ENCODE peak calls at places on chromosomes 4 and X, in nine cellular contexts. One of them, this sample, is unnamed.

GRCh38 chr4:13601060-13601459 is 26.5 kb downstream of the BOD1L1 start:
- DNase-seq in WERI-Rb-1: no peak
- DNase-seq in right cardiac atrium: no peak
- DNase-seq in mesenchymal stem cell: no peak
- DNase-seq in lower lobe of right lung: no peak
- DNase-seq in ovary: no peak
- DNase-seq in CD4-positive, alpha-beta memory T cell: no peak
- DNase-seq in heart right ventricle: no peak
- DNase-seq in left ventricle myocardium inferior: no peak
- DNase-seq in this sample: no peak

GRCh38 chr4:1471443-1472147 is 65.4 kb upstream of the NKX1-1 start:
- DNase-seq in WERI-Rb-1: peak
- DNase-seq in right cardiac atrium: peak
- DNase-seq in mesenchymal stem cell: no peak
- DNase-seq in lower lobe of right lung: peak
- DNase-seq in ovary: no peak
- DNase-seq in CD4-positive, alpha-beta memory T cell: no peak
- DNase-seq in heart right ventricle: peak
- DNase-seq in left ventricle myocardium inferior: no peak
- DNase-seq in this sample: no peak

GRCh38 chr4:1356181-1356998 is 9.4 kb downstream of the UVSSA start:
- DNase-seq in WERI-Rb-1: peak
- DNase-seq in right cardiac atrium: peak
- DNase-seq in mesenchymal stem cell: peak
- DNase-seq in lower lobe of right lung: peak
- DNase-seq in ovary: peak
- DNase-seq in CD4-positive, alpha-beta memory T cell: peak
- DNase-seq in heart right ventricle: peak
- DNase-seq in left ventricle myocardium inferior: peak
- DNase-seq in this sample: no peak

GRCh38 chr4:133584714-133585113 is 435.6 kb downstream of the PCDH10 start:
- DNase-seq in WERI-Rb-1: no peak
- DNase-seq in right cardiac atrium: no peak
- DNase-seq in mesenchymal stem cell: no peak
- DNase-seq in lower lobe of right lung: no peak
- DNase-seq in ovary: no peak
- DNase-seq in CD4-positive, alpha-beta memory T cell: no peak
- DNase-seq in heart right ventricle: no peak
- DNase-seq in left ventricle myocardium inferior: no peak
- DNase-seq in this sample: no peak

GRCh38 chr4:169033660-169034059 is 23.6 kb upstream of the CBR4 start:
- DNase-seq in WERI-Rb-1: peak
- DNase-seq in right cardiac atrium: no peak
- DNase-seq in mesenchymal stem cell: no peak
- DNase-seq in lower lobe of right lung: no peak
- DNase-seq in ovary: no peak
- DNase-seq in CD4-positive, alpha-beta memory T cell: no peak
- DNase-seq in heart right ventricle: peak
- DNase-seq in left ventricle myocardium inferior: no peak
- DNase-seq in this sample: no peak

GRCh38 chrX:136750364-136750763 is 30.4 kb downstream of the ARHGEF6 start:
- DNase-seq in WERI-Rb-1: no peak
- DNase-seq in right cardiac atrium: no peak
- DNase-seq in mesenchymal stem cell: no peak
- DNase-seq in lower lobe of right lung: no peak
- DNase-seq in ovary: no peak
- DNase-seq in CD4-positive, alpha-beta memory T cell: peak
- DNase-seq in heart right ventricle: no peak
- DNase-seq in left ventricle myocardium inferior: no peak
- DNase-seq in this sample: no peak

GRCh38 chr4:120156115-120156718 is 89.6 kb upstream of the MAD2L1 start:
- DNase-seq in WERI-Rb-1: peak
- DNase-seq in right cardiac atrium: no peak
- DNase-seq in mesenchymal stem cell: peak
- DNase-seq in lower lobe of right lung: no peak
- DNase-seq in ovary: peak
- DNase-seq in CD4-positive, alpha-beta memory T cell: peak
- DNase-seq in heart right ventricle: no peak
- DNase-seq in left ventricle myocardium inferior: no peak
- DNase-seq in this sample: no peak

GRCh38 chrX:133435544-133436124 is 20.3 kb upstream of the GPC4 start:
- DNase-seq in WERI-Rb-1: no peak
- DNase-seq in right cardiac atrium: no peak
- DNase-seq in mesenchymal stem cell: no peak
- DNase-seq in lower lobe of right lung: no peak
- DNase-seq in ovary: no peak
- DNase-seq in CD4-positive, alpha-beta memory T cell: no peak
- DNase-seq in heart right ventricle: no peak
- DNase-seq in left ventricle myocardium inferior: no peak
- DNase-seq in this sample: no peak

GRCh38 chr4:127500242-127500641 is 132.5 kb upstream of the INTU start:
- DNase-seq in WERI-Rb-1: no peak
- DNase-seq in right cardiac atrium: no peak
- DNase-seq in mesenchymal stem cell: no peak
- DNase-seq in lower lobe of right lung: no peak
- DNase-seq in ovary: no peak
- DNase-seq in CD4-positive, alpha-beta memory T cell: no peak
- DNase-seq in heart right ventricle: no peak
- DNase-seq in left ventricle myocardium inferior: no peak
- DNase-seq in this sample: no peak

GRCh38 chr4:145427991-145428390 is 53.7 kb upstream of the SMAD1 start:
- DNase-seq in WERI-Rb-1: no peak
- DNase-seq in right cardiac atrium: no peak
- DNase-seq in mesenchymal stem cell: no peak
- DNase-seq in lower lobe of right lung: no peak
- DNase-seq in ovary: no peak
- DNase-seq in CD4-positive, alpha-beta memory T cell: no peak
- DNase-seq in heart right ventricle: no peak
- DNase-seq in left ventricle myocardium inferior: no peak
- DNase-seq in this sample: no peak

GRCh38 chr4:105457997-105458396 is 15.9 kb downstream of the PPA2 start:
- DNase-seq in WERI-Rb-1: no peak
- DNase-seq in right cardiac atrium: no peak
- DNase-seq in mesenchymal stem cell: peak
- DNase-seq in lower lobe of right lung: no peak
- DNase-seq in ovary: no peak
- DNase-seq in CD4-positive, alpha-beta memory T cell: no peak
- DNase-seq in heart right ventricle: no peak
- DNase-seq in left ventricle myocardium inferior: no peak
- DNase-seq in this sample: no peak

GRCh38 chr4:105462610-105463009 is 11.3 kb downstream of the PPA2 start:
- DNase-seq in WERI-Rb-1: no peak
- DNase-seq in right cardiac atrium: no peak
- DNase-seq in mesenchymal stem cell: no peak
- DNase-seq in lower lobe of right lung: no peak
- DNase-seq in ovary: no peak
- DNase-seq in CD4-positive, alpha-beta memory T cell: no peak
- DNase-seq in heart right ventricle: no peak
- DNase-seq in left ventricle myocardium inferior: no peak
- DNase-seq in this sample: no peak

GRCh38 chr4:105462042-105462421 is 11.8 kb downstream of the PPA2 start:
- DNase-seq in WERI-Rb-1: no peak
- DNase-seq in right cardiac atrium: no peak
- DNase-seq in mesenchymal stem cell: no peak
- DNase-seq in lower lobe of right lung: no peak
- DNase-seq in ovary: no peak
- DNase-seq in CD4-positive, alpha-beta memory T cell: no peak
- DNase-seq in heart right ventricle: no peak
- DNase-seq in left ventricle myocardium inferior: no peak
- DNase-seq in this sample: no peak

GRCh38 chr4:105461221-105462041 is 12.4 kb downstream of the PPA2 start:
- DNase-seq in WERI-Rb-1: no peak
- DNase-seq in right cardiac atrium: no peak
- DNase-seq in mesenchymal stem cell: peak
- DNase-seq in lower lobe of right lung: no peak
- DNase-seq in ovary: no peak
- DNase-seq in CD4-positive, alpha-beta memory T cell: no peak
- DNase-seq in heart right ventricle: no peak
- DNase-seq in left ventricle myocardium inferior: no peak
- DNase-seq in this sample: no peak

DNA sequence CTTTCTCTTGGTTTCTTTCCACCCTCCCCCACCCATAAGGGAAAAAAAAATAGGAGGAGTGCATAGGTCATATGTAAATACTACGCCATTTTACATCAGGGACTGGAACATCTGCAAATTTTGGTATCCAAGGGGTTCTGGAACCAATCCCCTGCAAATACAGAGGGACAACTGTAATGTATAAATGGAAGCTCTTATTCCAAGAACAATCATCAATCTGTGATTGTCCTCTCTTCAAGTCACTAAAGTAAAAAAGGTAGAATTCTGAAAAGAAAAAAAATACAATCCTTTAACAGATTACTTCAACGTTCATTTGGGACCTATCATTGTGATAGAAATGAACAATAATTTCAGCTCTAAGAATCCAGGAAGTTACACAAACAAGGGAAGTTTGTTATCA is 13.6 kb downstream of the PPA2 start:
- DNase-seq in WERI-Rb-1: no peak
- DNase-seq in right cardiac atrium: no peak
- DNase-seq in mesenchymal stem cell: no peak
- DNase-seq in lower lobe of right lung: no peak
- DNase-seq in ovary: no peak
- DNase-seq in CD4-positive, alpha-beta memory T cell: no peak
- DNase-seq in heart right ventricle: no peak
- DNase-seq in left ventricle myocardium inferior: no peak
- DNase-seq in this sample: no peak
- H3K27ac ChIP-seq in WERI-Rb-1: no peak
- H3K27ac ChIP-seq in right cardiac atrium: no peak
- H3K27ac ChIP-seq in mesenchymal stem cell: no peak
- H3K27ac ChIP-seq in lower lobe of right lung: no peak
- H3K27ac ChIP-seq in ovary: no peak
- H3K27ac ChIP-seq in CD4-positive, alpha-beta memory T cell: no peak
- H3K27ac ChIP-seq in heart right ventricle: no peak
- H3K27ac ChIP-seq in left ventricle myocardium inferior: no peak
- H3K27ac ChIP-seq in this sample: no peak

DNA sequence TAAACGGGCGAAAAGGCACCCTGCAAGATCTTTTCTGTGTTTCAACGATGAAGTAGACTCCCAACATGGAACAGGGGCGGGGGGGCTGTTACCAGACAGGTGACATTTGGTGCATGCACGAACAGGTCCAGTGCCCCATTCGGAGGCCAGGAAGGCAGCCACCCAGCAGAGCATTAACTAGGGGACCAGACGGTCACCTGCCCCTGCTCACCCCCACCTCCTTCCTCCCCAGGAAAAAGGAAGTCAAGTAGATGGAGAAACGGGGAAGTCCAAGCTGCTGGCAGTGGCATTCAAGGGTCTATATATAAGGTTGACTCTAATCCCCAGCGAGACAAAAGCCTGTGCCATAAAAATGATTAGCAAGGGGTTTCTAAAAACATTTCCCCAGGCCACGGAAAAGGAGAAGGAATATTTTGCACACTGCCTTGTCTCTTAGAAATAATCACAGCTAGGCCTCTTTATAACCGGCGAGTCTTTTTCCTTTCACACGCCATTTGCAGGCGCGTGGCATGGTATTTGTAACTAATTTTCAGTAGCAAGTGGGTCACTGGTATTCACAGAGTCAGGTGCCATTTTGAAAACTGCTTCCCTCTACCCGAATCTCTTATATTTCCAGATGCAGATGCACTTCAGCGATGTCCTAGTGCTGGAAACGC is 1.2 kb upstream of the TMSB4X start:
- DNase-seq in WERI-Rb-1: no peak
- DNase-seq in right cardiac atrium: peak
- DNase-seq in mesenchymal stem cell: no peak
- DNase-seq in lower lobe of right lung: peak
- DNase-seq in ovary: peak
- DNase-seq in CD4-positive, alpha-beta memory T cell: peak
- DNase-seq in heart right ventricle: no peak
- DNase-seq in left ventricle myocardium inferior: peak
- DNase-seq in this sample: no peak
- H3K27ac ChIP-seq in WERI-Rb-1: peak
- H3K27ac ChIP-seq in right cardiac atrium: peak
- H3K27ac ChIP-seq in mesenchymal stem cell: peak
- H3K27ac ChIP-seq in lower lobe of right lung: peak
- H3K27ac ChIP-seq in ovary: peak
- H3K27ac ChIP-seq in CD4-positive, alpha-beta memory T cell: peak
- H3K27ac ChIP-seq in heart right ventricle: peak
- H3K27ac ChIP-seq in left ventricle myocardium inferior: peak
- H3K27ac ChIP-seq in this sample: peak

GRCh38 chrX:100745205-100745604 is 13.3 kb upstream of the SYTL4 start:
- DNase-seq in WERI-Rb-1: no peak
- DNase-seq in right cardiac atrium: no peak
- DNase-seq in mesenchymal stem cell: no peak
- DNase-seq in lower lobe of right lung: no peak
- DNase-seq in ovary: no peak
- DNase-seq in CD4-positive, alpha-beta memory T cell: no peak
- DNase-seq in heart right ventricle: no peak
- DNase-seq in left ventricle myocardium inferior: no peak
- DNase-seq in this sample: no peak

GRCh38 chrX:100750901-100751300 is 19.0 kb upstream of the SYTL4 start:
- DNase-seq in WERI-Rb-1: no peak
- DNase-seq in right cardiac atrium: no peak
- DNase-seq in mesenchymal stem cell: no peak
- DNase-seq in lower lobe of right lung: no peak
- DNase-seq in ovary: no peak
- DNase-seq in CD4-positive, alpha-beta memory T cell: no peak
- DNase-seq in heart right ventricle: no peak
- DNase-seq in left ventricle myocardium inferior: no peak
- DNase-seq in this sample: no peak

GRCh38 chrX:100745806-100746537 is 14.1 kb upstream of the SYTL4 start:
- DNase-seq in WERI-Rb-1: no peak
- DNase-seq in right cardiac atrium: no peak
- DNase-seq in mesenchymal stem cell: peak
- DNase-seq in lower lobe of right lung: no peak
- DNase-seq in ovary: peak
- DNase-seq in CD4-positive, alpha-beta memory T cell: no peak
- DNase-seq in heart right ventricle: no peak
- DNase-seq in left ventricle myocardium inferior: no peak
- DNase-seq in this sample: no peak

GRCh38 chrX:100747090-100747489 is 15.2 kb upstream of the SYTL4 start:
- DNase-seq in WERI-Rb-1: no peak
- DNase-seq in right cardiac atrium: no peak
- DNase-seq in mesenchymal stem cell: no peak
- DNase-seq in lower lobe of right lung: no peak
- DNase-seq in ovary: peak
- DNase-seq in CD4-positive, alpha-beta memory T cell: no peak
- DNase-seq in heart right ventricle: no peak
- DNase-seq in left ventricle myocardium inferior: no peak
- DNase-seq in this sample: no peak

DNA sequence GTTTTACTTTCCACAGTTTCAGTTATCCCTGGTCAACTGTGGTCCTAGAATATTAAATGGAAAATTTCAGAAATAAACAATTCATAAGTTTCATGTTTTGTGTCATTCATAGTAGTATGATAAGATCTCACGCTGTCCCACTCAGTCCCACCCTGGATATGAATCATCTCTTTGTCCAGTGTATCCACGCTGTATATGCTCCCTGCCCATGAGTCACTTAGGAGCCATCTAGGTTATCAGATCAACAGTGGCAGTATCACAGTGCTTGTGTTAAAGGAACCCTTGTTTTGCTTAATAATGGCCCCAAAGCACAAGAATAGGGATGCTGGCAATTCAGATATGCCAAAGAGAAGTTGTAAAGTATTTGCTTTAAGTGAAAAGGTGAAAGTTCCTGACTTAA is 16.2 kb upstream of the SYTL4 start:
- DNase-seq in WERI-Rb-1: no peak
- DNase-seq in right cardiac atrium: no peak
- DNase-seq in mesenchymal stem cell: no peak
- DNase-seq in lower lobe of right lung: no peak
- DNase-seq in ovary: no peak
- DNase-seq in CD4-positive, alpha-beta memory T cell: no peak
- DNase-seq in heart right ventricle: no peak
- DNase-seq in left ventricle myocardium inferior: no peak
- DNase-seq in this sample: no peak
- H3K27ac ChIP-seq in WERI-Rb-1: no peak
- H3K27ac ChIP-seq in right cardiac atrium: no peak
- H3K27ac ChIP-seq in mesenchymal stem cell: no peak
- H3K27ac ChIP-seq in lower lobe of right lung: no peak
- H3K27ac ChIP-seq in ovary: peak
- H3K27ac ChIP-seq in CD4-positive, alpha-beta memory T cell: no peak
- H3K27ac ChIP-seq in heart right ventricle: no peak
- H3K27ac ChIP-seq in left ventricle myocardium inferior: no peak
- H3K27ac ChIP-seq in this sample: no peak

GRCh38 chr4:139557506-139558110 is 1.6 kb upstream of the SETD7 start:
- DNase-seq in WERI-Rb-1: peak
- DNase-seq in right cardiac atrium: peak
- DNase-seq in mesenchymal stem cell: no peak
- DNase-seq in lower lobe of right lung: peak
- DNase-seq in ovary: no peak
- DNase-seq in CD4-positive, alpha-beta memory T cell: no peak
- DNase-seq in heart right ventricle: no peak
- DNase-seq in left ventricle myocardium inferior: no peak
- DNase-seq in this sample: no peak
- H3K27ac ChIP-seq in WERI-Rb-1: no peak
- H3K27ac ChIP-seq in right cardiac atrium: no peak
- H3K27ac ChIP-seq in mesenchymal stem cell: no peak
- H3K27ac ChIP-seq in lower lobe of right lung: peak
- H3K27ac ChIP-seq in ovary: no peak
- H3K27ac ChIP-seq in CD4-positive, alpha-beta memory T cell: peak
- H3K27ac ChIP-seq in heart right ventricle: peak
- H3K27ac ChIP-seq in left ventricle myocardium inferior: peak
- H3K27ac ChIP-seq in this sample: no peak

This sample was measured in caudate nucleus.